ENCODE peak calls at places on chromosomes 12 and 14, in ten cellular contexts. S is upper lobe of right lung, I is left ventricle myocardium inferior, V is HFF-Myc, F is ascending aorta, P is heart left ventricle, C is GM06990, M is nephron progenitor cell, O is AG04450, H is choroid plexus epithelial cell. Y is an unnamed sample.

GRCh38 chr12:68290126-68290525 is 36.7 kb upstream of the IL22 start:
- DNase-seq in H (no peak), S (no peak), I (no peak), C (peak), F (no peak), M (no peak), O (no peak), P (no peak), V (no peak), Y (no peak)

GRCh38 chr12:124720019-124720686 is 143.5 kb downstream of the SCARB1 start:
- DNase-seq in V (no peak), I (no peak), S (no peak), F (no peak), O (no peak), H (peak), C (no peak), P (no peak), M (no peak), Y (no peak)

GRCh38 chr14:105136401-105137322 is 31.9 kb downstream of the JAG2 start:
- DNase-seq in S (peak), V (no peak), F (no peak), I (no peak), H (no peak), M (no peak), P (no peak), O (no peak), C (no peak), Y (no peak)

GRCh38 chr14:55804198-55804553 is 224.2 kb downstream of the KTN1 start:
- DNase-seq in I (no peak), P (no peak), C (no peak), O (no peak), F (no peak), V (no peak), M (no peak), H (no peak), S (no peak), Y (no peak)

GRCh38 chr12:130747867-130748740 is 32.0 kb upstream of the RIMBP2 start:
- DNase-seq in H (peak), V (peak), O (no peak), F (no peak), C (peak), M (peak), S (peak), P (peak), I (peak), Y (peak)

GRCh38 chr14:22667881-22668280 is 23.7 kb upstream of the OR6J1 start:
- DNase-seq in I (no peak), V (no peak), F (no peak), S (no peak), O (no peak), P (no peak), M (no peak), H (no peak), C (no peak), Y (no peak)

GRCh38 chr14:77043177-77043983 is 14.9 kb upstream of the IRF2BPL start:
- DNase-seq in S (no peak), V (no peak), I (no peak), P (no peak), H (peak), C (peak), M (no peak), O (no peak), F (no peak), Y (no peak)

GRCh38 chr14:21070610-21071224 is 613 bp downstream of the ARHGEF40 start:
- DNase-seq in O (no peak), M (peak), F (no peak), H (peak), P (peak), V (no peak), C (no peak), I (peak), S (no peak), Y (peak)

GRCh38 chr14:28294834-28295440 is 471.6 kb upstream of the FOXG1 start:
- DNase-seq in H (peak), I (no peak), P (no peak), O (no peak), M (no peak), S (no peak), V (no peak), F (no peak), C (no peak), Y (peak)

GRCh38 chr12:113071063-113071426 is 14.5 kb downstream of the DTX1 start:
- DNase-seq in V (no peak), P (no peak), I (peak), F (no peak), O (no peak), S (no peak), M (no peak), H (no peak), C (no peak), Y (no peak)

GRCh38 chr12:43766291-43766690 is 7.5 kb downstream of the IRAK4 start:
- DNase-seq in S (no peak), V (no peak), H (peak), C (no peak), F (no peak), M (no peak), O (no peak), I (no peak), P (no peak), Y (no peak)

GRCh38 chr14:91059576-91060471 is 617 bp downstream of the RPS6KA5 start:
- DNase-seq in F (peak), C (peak), O (no peak), H (peak), V (no peak), I (no peak), S (peak), M (peak), P (peak), Y (peak)

GRCh38 chr12:23810327-23810902 is 139.1 kb downstream of the SOX5 start:
- DNase-seq in O (no peak), P (no peak), S (no peak), H (no peak), F (no peak), V (no peak), C (no peak), I (no peak), M (no peak), Y (no peak)

GRCh38 chr14:32596390-32596789 is 267.3 kb downstream of the AKAP6 start:
- DNase-seq in I (no peak), V (no peak), C (no peak), S (no peak), O (no peak), P (no peak), H (no peak), M (no peak), F (no peak), Y (no peak)

GRCh38 chr14:93207468-93208308 is 632 bp downstream of the UBR7 start:
- DNase-seq in M (peak), C (no peak), F (peak), I (peak), V (no peak), P (peak), O (no peak), H (peak), S (no peak), Y (peak)

GRCh38 chr14:29166507-29166906 is 399.9 kb downstream of the FOXG1 start:
- DNase-seq in O (no peak), S (no peak), H (peak), P (no peak), C (no peak), M (no peak), V (no peak), F (no peak), I (no peak), Y (no peak)

GRCh38 chr12:9751204-9752144 is 9.2 kb downstream of the CD69 start:
- DNase-seq in O (no peak), V (no peak), I (no peak), H (peak), F (no peak), M (no peak), C (no peak), P (no peak), S (no peak), Y (peak)

GRCh38 chr14:92986254-92987147 is 63.6 kb downstream of the CHGA start:
- DNase-seq in S (no peak), I (no peak), O (no peak), C (no peak), V (peak), P (peak), H (peak), M (no peak), F (no peak), Y (no peak)

GRCh38 chr12:132452596-132453350 is 37.2 kb upstream of the FBRSL1 start:
- DNase-seq in C (no peak), P (peak), H (no peak), F (no peak), S (no peak), O (no peak), M (peak), V (no peak), I (no peak), Y (no peak)

GRCh38 chr12:55927588-55928502 is at the start of gene PYM1:
- DNase-seq in P (peak), I (peak), F (peak), S (peak), O (no peak), H (peak), C (peak), M (peak), V (peak), Y (peak)

GRCh38 chr12:125110641-125111360 is 45.6 kb downstream of the AACS start:
- DNase-seq in I (no peak), S (no peak), V (no peak), P (no peak), M (no peak), O (peak), F (no peak), H (peak), C (no peak), Y (no peak)

GRCh38 chr12:72141381-72141780 is 130.8 kb upstream of the TRHDE start:
- DNase-seq in O (no peak), P (no peak), H (peak), S (no peak), M (no peak), I (no peak), V (peak), C (peak), F (no peak), Y (peak)

GRCh38 chr14:52735921-52736489 is 6.0 kb downstream of the STYX start:
- DNase-seq in H (peak), M (no peak), C (no peak), I (no peak), F (no peak), P (no peak), V (no peak), O (no peak), S (no peak), Y (no peak)

GRCh38 chr12:49288922-49289555 is 5.9 kb upstream of the PRPH start:
- DNase-seq in O (no peak), M (no peak), I (no peak), V (no peak), P (no peak), S (peak), F (no peak), C (no peak), H (no peak), Y (no peak)

GRCh38 chr12:30519535-30519934 is 176.1 kb downstream of the IPO8 start:
- DNase-seq in H (no peak), I (no peak), O (no peak), M (no peak), V (no peak), F (no peak), P (no peak), S (no peak), C (no peak), Y (no peak)

GRCh38 chr12:91272456-91273063 is 89.9 kb upstream of the DCN start:
- DNase-seq in M (no peak), F (no peak), H (peak), V (peak), C (no peak), P (peak), I (peak), O (no peak), S (no peak), Y (no peak)

GRCh38 chr12:122413516-122414404 is 8.7 kb downstream of the CLIP1 start:
- DNase-seq in H (no peak), F (no peak), O (no peak), V (no peak), I (no peak), P (no peak), S (no peak), C (no peak), M (no peak), Y (no peak)

GRCh38 chr14:24058951-24059475 is 7.2 kb downstream of the CARMIL3 start:
- DNase-seq in V (no peak), M (no peak), S (peak), C (no peak), F (no peak), P (no peak), O (no peak), H (no peak), I (no peak), Y (no peak)

GRCh38 chr14:75591331-75591946 is 13.0 kb downstream of the FLVCR2 start:
- DNase-seq in P (no peak), M (no peak), V (no peak), H (no peak), O (no peak), C (no peak), I (no peak), F (no peak), S (no peak), Y (no peak)
- TF ChIP-seq CTCF in P (no peak), M (no peak), V (no peak), H (peak), O (no peak), C (no peak), I (no peak), F (no peak), S (no peak), Y (no peak)

GRCh38 chr12:11580125-11580751 is 69.2 kb upstream of the ETV6 start:
- DNase-seq in I (no peak), M (no peak), H (peak), F (no peak), V (peak), C (peak), S (peak), O (peak), P (no peak), Y (peak)
- TF ChIP-seq CTCF in I (no peak), M (no peak), H (peak), F (no peak), V (no peak), C (no peak), S (no peak), O (no peak), P (no peak), Y (no peak)

DNA sequence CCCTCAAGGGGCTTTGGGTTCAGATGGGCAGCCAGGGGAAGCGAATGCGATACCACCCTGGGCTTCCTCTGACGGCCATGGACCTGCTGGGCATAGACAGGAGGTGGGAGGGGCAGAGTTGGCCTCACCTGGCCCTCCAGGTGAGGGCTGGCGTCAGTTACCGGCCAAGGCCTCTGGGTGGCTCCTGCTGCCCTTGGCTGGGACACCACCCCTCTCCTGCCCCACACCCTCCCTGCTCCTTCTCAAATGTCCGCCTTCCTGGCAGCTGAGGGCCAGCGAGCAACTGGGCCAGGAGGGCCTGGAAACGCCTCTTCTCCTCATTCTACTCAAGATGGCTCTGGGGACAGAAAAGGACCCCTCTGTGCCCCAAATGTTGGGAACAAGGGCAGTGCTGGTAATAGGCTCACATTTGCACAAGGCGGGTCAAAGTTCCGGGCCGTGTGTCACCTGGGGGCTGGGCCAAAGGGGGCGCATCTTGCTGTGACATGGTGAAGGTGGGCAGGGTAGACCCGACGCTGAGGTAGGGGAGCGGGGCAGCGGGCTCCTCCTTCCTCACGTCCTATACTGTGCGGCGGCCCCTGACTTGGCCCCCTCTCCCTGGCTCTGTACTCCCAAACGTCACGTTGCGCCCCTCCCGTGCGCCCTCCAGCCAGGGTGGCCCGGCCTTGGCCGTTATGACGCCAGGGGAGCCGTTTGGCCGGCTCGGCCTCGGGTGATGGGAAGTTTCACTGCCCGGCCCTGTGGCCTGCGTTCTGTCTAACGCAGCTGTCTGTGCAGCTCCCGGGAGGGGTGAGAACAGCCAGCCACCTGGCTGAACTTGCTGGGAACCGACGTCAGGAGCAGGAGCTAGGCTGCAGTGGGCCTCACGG is 18.1 kb upstream of the DLK1 start:
- DNase-seq in H (peak), O (no peak), M (peak), C (no peak), F (no peak), S (peak), P (peak), V (no peak), I (peak), Y (no peak)
- TF ChIP-seq CTCF in H (no peak), O (no peak), M (no peak), C (no peak), F (no peak), S (peak), P (no peak), V (no peak), I (no peak), Y (no peak)

GRCh38 chr12:80643961-80644360 is 63.5 kb upstream of the MYF6 start:
- DNase-seq in F (no peak), M (no peak), S (no peak), O (no peak), I (no peak), C (no peak), P (no peak), H (no peak), V (no peak), Y (no peak)

GRCh38 chr12:80636832-80637231 is 70.6 kb upstream of the MYF6 start:
- DNase-seq in H (peak), S (no peak), C (no peak), M (no peak), O (no peak), V (no peak), F (no peak), I (no peak), P (no peak), Y (no peak)

GRCh38 chr12:80641936-80642335 is 65.5 kb upstream of the MYF6 start:
- DNase-seq in F (no peak), I (no peak), P (no peak), S (no peak), M (no peak), H (no peak), O (no peak), V (no peak), C (no peak), Y (no peak)
- TF ChIP-seq CTCF in F (no peak), I (no peak), P (no peak), S (no peak), M (no peak), H (no peak), O (no peak), V (no peak), C (no peak), Y (no peak)

DNA sequence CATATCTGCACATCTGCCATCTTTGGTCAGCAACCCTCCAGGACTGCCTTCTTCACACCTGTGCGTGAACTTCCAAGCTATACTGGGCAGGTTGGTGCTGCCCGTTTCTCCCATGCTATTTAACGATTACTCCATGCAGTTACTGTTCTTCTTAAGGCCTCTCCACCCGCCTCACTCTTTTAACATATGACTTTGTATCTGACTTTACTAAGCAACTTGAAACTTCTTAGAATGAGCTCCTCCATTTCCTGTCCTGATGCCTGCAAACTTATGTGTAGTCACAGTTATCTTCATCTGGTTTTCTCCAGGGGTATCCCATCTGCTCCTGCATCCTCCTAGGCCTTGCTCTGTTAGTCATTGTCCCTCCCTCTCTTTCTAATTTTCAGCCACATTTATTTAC is 35.7 kb downstream of the PRKCH start:
- DNase-seq in V (no peak), M (no peak), C (no peak), F (no peak), P (no peak), S (no peak), I (no peak), O (no peak), H (no peak), Y (no peak)
- TF ChIP-seq CTCF in V (no peak), M (no peak), C (no peak), F (no peak), P (no peak), S (no peak), I (no peak), O (no peak), H (no peak), Y (no peak)

GRCh38 chr12:53069621-53070410 is 9.4 kb downstream of the SPRYD3 start:
- DNase-seq in O (no peak), I (peak), V (no peak), H (peak), M (no peak), S (peak), C (no peak), P (no peak), F (no peak), Y (no peak)

GRCh38 chr12:53070901-53071492 is 8.2 kb downstream of the SPRYD3 start:
- DNase-seq in S (peak), I (no peak), C (no peak), P (no peak), F (no peak), O (no peak), H (peak), M (no peak), V (no peak), Y (no peak)

GRCh38 chr12:53073881-53074280 is 5.3 kb downstream of the SPRYD3 start:
- DNase-seq in C (no peak), I (no peak), F (no peak), O (no peak), V (no peak), S (peak), P (no peak), M (no peak), H (peak), Y (no peak)

GRCh38 chr12:53074290-53074998 is 4.7 kb downstream of the SPRYD3 start:
- DNase-seq in H (no peak), M (no peak), C (no peak), F (no peak), P (no peak), S (peak), V (no peak), O (no peak), I (no peak), Y (no peak)

GRCh38 chr12:53071591-53072551 is 7.3 kb downstream of the SPRYD3 start:
- DNase-seq in F (no peak), O (no peak), S (peak), C (no peak), M (no peak), I (peak), V (no peak), P (no peak), H (peak), Y (no peak)
- TF ChIP-seq CTCF in F (no peak), O (peak), S (peak), C (no peak), M (no peak), I (peak), V (no peak), P (no peak), H (peak), Y (no peak)

GRCh38 chr12:127025545-127025944 is 1241.4 kb upstream of the TMEM132C start:
- DNase-seq in M (no peak), C (no peak), O (no peak), F (no peak), I (no peak), S (no peak), V (no peak), P (no peak), H (peak), Y (no peak)
- TF ChIP-seq CTCF in M (no peak), C (peak), O (peak), F (no peak), I (no peak), S (peak), V (no peak), P (no peak), H (no peak), Y (no peak)